ENCODE peak calls at places on chromosomes 6 and 20, in eight cellular contexts. O, L, K, I, A, W, C and T are unnamed samples. For H3K27me3, the result is how much of the 10 kb centered on the place peaks cover.

GRCh38 chr6:10999994-11000393 is 44.1 kb downstream of the ELOVL2 start:
- DNase-seq in O (no peak), K (no peak), L (no peak), W (no peak), A (peak), C (no peak), I (no peak), T (no peak)

GRCh38 chr20:32567384-32568178 is 17.6 kb downstream of the NOL4L start:
- DNase-seq in O (no peak), I (no peak), L (no peak), W (peak), A (no peak), K (no peak), C (no peak), T (no peak)

GRCh38 chr6:115441671-115442070 is 619.0 kb downstream of the FRK start:
- DNase-seq in I (no peak), A (no peak), W (no peak), C (no peak), O (no peak), L (no peak), K (no peak), T (no peak)

GRCh38 chr20:6053776-6054688 is at the start of gene LRRN4:
- DNase-seq in A (peak), I (no peak), O (no peak), L (no peak), K (no peak), W (peak), C (no peak), T (no peak)

GRCh38 chr6:51792273-51793030 is 295.0 kb downstream of the PKHD1 start:
- DNase-seq in C (no peak), O (no peak), W (no peak), L (no peak), K (no peak), I (no peak), A (no peak), T (no peak)

GRCh38 chr20:16498526-16499140 is 74.6 kb downstream of the KIF16B start:
- DNase-seq in K (no peak), L (no peak), C (no peak), I (no peak), W (no peak), O (no peak), A (no peak), T (no peak)

GRCh38 chr20:17794400-17794799 is 94.6 kb downstream of the BANF2 start:
- DNase-seq in W (no peak), A (no peak), C (no peak), I (no peak), L (no peak), K (no peak), O (no peak), T (peak)

GRCh38 chr20:6562111-6562510 is 205.4 kb upstream of the BMP2 start:
- DNase-seq in A (peak), W (no peak), L (no peak), C (no peak), O (no peak), K (no peak), I (no peak), T (no peak)

GRCh38 chr6:22098623-22099022 is 198.2 kb downstream of the PRL start:
- DNase-seq in C (no peak), L (no peak), K (no peak), W (no peak), O (no peak), A (no peak), I (no peak), T (no peak)

GRCh38 chr6:152380351-152380767 is 256.8 kb downstream of the SYNE1 start:
- DNase-seq in C (no peak), I (no peak), K (no peak), O (no peak), W (no peak), A (peak), L (no peak), T (no peak)

GRCh38 chr6:7252390-7252789 is 60.6 kb downstream of the SSR1 start:
- DNase-seq in O (no peak), K (no peak), L (no peak), W (no peak), C (no peak), I (no peak), A (no peak), T (no peak)

GRCh38 chr6:42629845-42630244 is 66.0 kb downstream of the UBR2 start:
- DNase-seq in L (no peak), K (no peak), C (no peak), W (no peak), I (no peak), O (no peak), A (no peak), T (no peak)

GRCh38 chr6:101826259-101826658 is 432.8 kb downstream of the GRIK2 start:
- DNase-seq in A (peak), K (no peak), I (no peak), O (no peak), L (no peak), C (no peak), W (no peak), T (no peak)

GRCh38 chr6:109768485-109768884 is 77.4 kb downstream of the FIG4 start:
- DNase-seq in C (no peak), K (no peak), A (peak), I (no peak), L (no peak), W (peak), O (no peak), T (no peak)

GRCh38 chr6:99412065-99412464 is 13.0 kb downstream of the PNISR start:
- DNase-seq in W (no peak), O (no peak), I (no peak), C (no peak), L (no peak), A (no peak), K (no peak), T (no peak)

GRCh38 chr20:58706150-58706892 is 13.7 kb downstream of the NPEPL1 start:
- DNase-seq in C (no peak), L (peak), K (peak), A (no peak), W (peak), O (no peak), I (no peak), T (peak)

GRCh38 chr6:45684476-45684875 is 306.7 kb upstream of the SUPT3H start:
- DNase-seq in L (no peak), I (no peak), C (no peak), W (no peak), A (no peak), O (no peak), K (no peak), T (no peak)

GRCh38 chr20:58293453-58293852 is 16.1 kb upstream of the RAB22A start:
- DNase-seq in L (no peak), A (no peak), I (no peak), K (no peak), W (no peak), C (no peak), O (no peak), T (no peak)

GRCh38 chr6:49919261-49919660 is 44.7 kb downstream of the DEFB114 start:
- DNase-seq in C (no peak), I (no peak), K (no peak), O (no peak), W (no peak), A (no peak), L (no peak), T (no peak)

GRCh38 chr6:25943887-25944286 is 13.4 kb upstream of the SLC17A2 start:
- DNase-seq in C (no peak), A (no peak), K (no peak), L (no peak), O (no peak), W (no peak), I (no peak), T (no peak)

GRCh38 chr6:2110504-2110903 is 134.9 kb downstream of the GMDS start:
- DNase-seq in C (no peak), O (peak), A (no peak), K (no peak), L (no peak), I (no peak), W (no peak), T (no peak)

GRCh38 chr6:146103416-146104072 is 74.7 kb downstream of the GRM1 start:
- DNase-seq in O (no peak), L (no peak), C (no peak), W (no peak), K (no peak), I (no peak), A (no peak), T (no peak)

GRCh38 chr6:40185486-40185885 is 251.2 kb upstream of the MOCS1 start:
- DNase-seq in L (no peak), K (no peak), W (no peak), A (no peak), I (no peak), O (no peak), C (no peak), T (no peak)

GRCh38 chr20:36544134-36545018 is 3.1 kb downstream of the MYL9 start:
- DNase-seq in L (no peak), W (peak), C (no peak), K (peak), I (no peak), O (no peak), A (peak), T (no peak)

GRCh38 chr20:46043556-46043955 is 14.5 kb downstream of the SLC12A5 start:
- DNase-seq in L (no peak), A (no peak), W (peak), O (no peak), C (no peak), I (no peak), K (no peak), T (no peak)
- H3K27me3 ChIP-seq in L (under half), A (under half), W (under half), O (under half), C (under half), I (half or more), K (under half), T (under half)

DNA sequence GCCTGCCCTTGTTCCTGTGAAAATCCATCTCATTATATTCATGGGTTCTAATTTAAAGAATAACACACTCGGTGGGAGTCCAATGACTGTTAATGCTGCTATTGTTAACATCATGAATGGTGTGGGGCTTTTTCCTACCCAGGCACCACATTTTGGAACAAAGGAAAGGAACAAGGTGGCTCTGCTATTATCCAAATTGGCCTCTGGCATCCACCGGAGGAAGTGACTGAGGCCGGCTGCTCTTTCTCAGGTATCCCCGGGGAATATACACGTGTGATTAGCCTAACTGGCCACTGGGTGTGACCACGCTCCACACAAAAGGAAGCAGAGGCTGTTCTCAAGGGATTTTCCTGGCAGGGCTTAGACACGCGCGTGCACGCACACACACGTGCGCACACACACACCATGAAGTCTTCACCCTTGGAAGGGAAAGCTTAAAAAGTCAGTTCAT is 601.2 kb upstream of the ARID1B start:
- DNase-seq in K (peak), O (no peak), L (peak), C (peak), A (no peak), W (peak), I (no peak), T (peak)
- TF ChIP-seq CTCF in K (no peak), O (peak), L (no peak), C (no peak), A (peak), W (no peak), I (peak), T (no peak)

GRCh38 chr6:73176057-73176456 is 49.2 kb downstream of the KHDC1L start:
- DNase-seq in A (no peak), C (no peak), I (no peak), K (no peak), W (no peak), O (no peak), L (no peak), T (no peak)
- H3K4me3 ChIP-seq in A (no peak), C (no peak), I (no peak), K (no peak), W (no peak), O (no peak), L (no peak), T (no peak)

DNA sequence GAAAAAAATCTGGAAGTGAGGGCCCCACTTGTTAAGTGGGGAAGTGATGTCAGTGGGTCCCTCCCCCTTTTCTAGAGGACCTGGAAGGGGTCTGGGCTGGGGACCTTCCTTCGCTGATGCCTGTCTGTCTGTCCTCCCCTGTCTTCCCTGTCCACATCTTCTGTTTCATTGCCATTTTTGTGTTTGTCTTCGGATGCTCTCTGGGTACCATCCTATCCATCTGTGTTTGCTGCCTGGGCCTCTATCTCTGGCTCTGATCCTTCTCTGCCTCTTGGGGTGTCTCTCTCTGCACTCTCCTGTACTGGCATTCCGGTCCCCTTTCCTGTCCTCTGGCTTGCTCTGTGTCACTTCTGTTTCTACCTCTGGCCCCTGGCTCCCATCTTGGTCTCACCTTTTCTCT is 2.3 kb downstream of the TMEM151B start:
- DNase-seq in L (no peak), C (no peak), W (peak), I (no peak), O (no peak), K (no peak), A (no peak), T (no peak)
- H3K27me3 ChIP-seq in L (under half), C (under half), W (half or more), I (half or more), O (under half), K (under half), A (under half), T (under half)

GRCh38 chr6:34243901-34244884 is 4.6 kb downstream of the SMIM29 start:
- DNase-seq in W (peak), C (peak), L (peak), O (no peak), A (peak), K (peak), I (no peak), T (no peak)
- TF ChIP-seq CTCF in W (peak), C (peak), L (no peak), O (peak), A (peak), K (no peak), I (peak), T (no peak)

DNA sequence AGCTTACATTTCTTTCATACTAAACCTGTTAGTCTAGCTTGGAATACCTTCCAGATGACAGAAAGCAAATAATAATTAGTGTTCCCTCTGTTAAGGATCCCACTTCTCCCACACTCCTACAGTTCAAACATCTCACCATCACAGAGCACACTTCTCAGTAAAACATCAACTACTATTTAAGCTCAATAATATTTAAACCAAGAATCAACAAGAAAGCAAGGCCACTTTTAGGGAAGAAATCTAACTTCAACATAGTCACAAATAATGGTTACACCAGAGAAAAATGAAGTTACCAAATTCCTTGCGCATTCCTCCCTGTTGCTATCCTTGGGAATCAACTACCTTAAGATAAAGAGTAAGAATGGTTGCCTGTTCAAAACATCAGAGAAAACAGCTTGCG is 1.6 kb downstream of the SNX14 start:
- DNase-seq in W (peak), K (no peak), I (no peak), C (no peak), L (no peak), A (no peak), O (no peak), T (no peak)
- H3K4me3 ChIP-seq in W (peak), K (no peak), I (peak), C (peak), L (peak), A (peak), O (peak), T (peak)

GRCh38 chr6:137001977-137002302 is 42.8 kb downstream of the IL20RA start:
- DNase-seq in W (no peak), C (no peak), I (no peak), L (no peak), A (no peak), O (no peak), K (no peak), T (no peak)

GRCh38 chr6:137001287-137001976 is 43.3 kb downstream of the IL20RA start:
- DNase-seq in L (peak), O (no peak), I (no peak), K (no peak), C (no peak), W (no peak), A (peak), T (no peak)

GRCh38 chr6:137002505-137002904 is 42.3 kb downstream of the IL20RA start:
- DNase-seq in C (no peak), O (no peak), A (no peak), K (no peak), W (no peak), I (no peak), L (no peak), T (no peak)

GRCh38 chr6:137005073-137005472 is 39.7 kb downstream of the IL20RA start:
- DNase-seq in W (no peak), K (no peak), L (no peak), C (no peak), O (no peak), A (no peak), I (no peak), T (no peak)

GRCh38 chr6:137000825-137001224 is 43.9 kb downstream of the IL20RA start:
- DNase-seq in C (no peak), L (no peak), I (no peak), A (peak), O (no peak), K (no peak), W (no peak), T (no peak)
- H3K27me3 ChIP-seq in C (under half), L (under half), I (under half), A (under half), O (under half), K (under half), W (under half), T (under half)

GRCh38 chr6:169177516-169178196 is 76.0 kb downstream of the THBS2 start:
- DNase-seq in A (no peak), C (no peak), O (no peak), L (no peak), W (peak), K (no peak), I (no peak), T (no peak)
- TF ChIP-seq CTCF in A (no peak), C (no peak), O (no peak), L (no peak), W (no peak), K (no peak), I (no peak), T (no peak)

DNA sequence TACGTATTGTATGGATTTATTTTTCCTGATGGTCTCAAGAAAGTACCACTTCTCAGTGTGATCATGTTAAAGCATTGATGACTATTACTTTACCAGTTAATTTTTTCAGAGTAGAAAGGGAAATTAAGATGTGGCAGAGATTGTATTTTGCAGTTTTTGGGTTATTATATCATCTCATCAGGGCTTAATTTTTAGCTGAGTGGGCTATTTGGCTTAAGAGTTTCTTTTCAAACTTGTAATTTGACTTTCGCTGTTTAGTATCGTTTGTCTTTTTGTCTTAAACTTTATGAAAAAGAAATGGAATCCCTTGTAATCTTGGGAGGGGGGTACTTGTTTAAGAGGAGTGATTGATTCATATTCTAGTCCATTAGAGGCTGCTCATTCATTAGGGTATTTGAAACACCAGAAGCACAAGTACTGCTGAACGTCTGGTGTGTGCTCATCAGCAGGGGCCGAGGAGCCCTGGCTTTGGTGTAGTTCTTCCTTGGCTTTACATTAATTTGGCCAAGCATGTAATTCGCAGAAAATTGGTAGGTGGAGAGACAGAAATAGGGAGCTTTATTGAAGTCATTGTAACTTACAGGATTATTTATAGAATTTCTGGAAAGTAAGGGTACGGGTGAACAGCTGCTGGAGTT is 112.4 kb downstream of the TIAM2 start:
- DNase-seq in I (no peak), O (no peak), A (no peak), L (no peak), K (no peak), C (no peak), W (peak), T (no peak)
- H3K4me3 ChIP-seq in I (no peak), O (no peak), A (no peak), L (no peak), K (peak), C (peak), W (peak), T (no peak)

DNA sequence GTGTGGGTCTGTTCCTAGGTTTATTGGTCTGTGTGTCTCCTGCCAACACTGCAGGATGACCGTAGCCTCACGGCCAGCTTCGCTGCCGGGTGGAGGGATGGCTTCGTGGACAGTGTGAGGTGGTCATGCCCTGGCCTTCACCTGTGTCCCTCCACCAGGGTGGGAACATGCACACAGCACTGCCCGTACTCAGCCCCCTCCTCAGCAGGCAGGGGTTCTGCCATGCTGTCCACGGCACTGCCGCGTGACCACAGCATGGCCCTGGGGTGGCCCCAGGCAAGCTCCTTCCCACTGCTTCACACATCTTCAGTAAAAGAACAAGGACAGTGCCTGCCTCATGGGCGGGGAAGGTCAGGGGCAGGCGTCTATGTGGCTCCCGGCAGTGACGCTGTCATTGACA is 206.0 kb downstream of the TAF4 start:
- DNase-seq in W (no peak), L (no peak), A (no peak), O (no peak), C (no peak), I (no peak), K (no peak), T (no peak)
- H3K27me3 ChIP-seq in W (under half), L (under half), A (under half), O (under half), C (under half), I (under half), K (under half), T (under half)